ENCODE peak calls at places on chromosomes 1 and 21, in seven cellular contexts. One of them, this sample, is unnamed.

GRCh38 chr1:75519626-75520025 is 91.3 kb downstream of the SLC44A5 start:
- DNase-seq in hepatocyte: no peak
- DNase-seq in psoas muscle: no peak
- DNase-seq in heart left ventricle: no peak
- DNase-seq in thoracic aorta: no peak
- DNase-seq in right lobe of liver: no peak
- DNase-seq in tibial nerve: no peak
- DNase-seq in this sample: no peak

GRCh38 chr1:169999357-169999756 is 75.1 kb downstream of the KIFAP3 start:
- DNase-seq in heart left ventricle: no peak
- DNase-seq in right lobe of liver: no peak
- DNase-seq in tibial nerve: peak; percentile 24
- DNase-seq in thoracic aorta: no peak
- DNase-seq in hepatocyte: peak; percentile 5
- DNase-seq in psoas muscle: no peak
- DNase-seq in this sample: no peak

GRCh38 chr1:94433866-94434265 is 15.7 kb downstream of the ABCD3 start:
- DNase-seq in hepatocyte: no peak
- DNase-seq in psoas muscle: no peak
- DNase-seq in right lobe of liver: no peak
- DNase-seq in heart left ventricle: no peak
- DNase-seq in tibial nerve: no peak
- DNase-seq in thoracic aorta: no peak
- DNase-seq in this sample: no peak

GRCh38 chr1:17680335-17680734 is 74.8 kb upstream of the ACTL8 start:
- DNase-seq in hepatocyte: no peak
- DNase-seq in right lobe of liver: no peak
- DNase-seq in heart left ventricle: no peak
- DNase-seq in thoracic aorta: no peak
- DNase-seq in psoas muscle: no peak
- DNase-seq in tibial nerve: no peak
- DNase-seq in this sample: no peak

GRCh38 chr21:36845070-36845469 is 121.4 kb downstream of the HLCS start:
- DNase-seq in hepatocyte: no peak
- DNase-seq in psoas muscle: no peak
- DNase-seq in tibial nerve: no peak
- DNase-seq in heart left ventricle: no peak
- DNase-seq in thoracic aorta: no peak
- DNase-seq in right lobe of liver: no peak
- DNase-seq in this sample: no peak

GRCh38 chr1:227793948-227794812 is 21.3 kb upstream of the PRSS38 start:
- DNase-seq in hepatocyte: peak; percentile 60
- DNase-seq in heart left ventricle: peak; percentile 67
- DNase-seq in psoas muscle: peak; percentile 73
- DNase-seq in right lobe of liver: peak; percentile 48
- DNase-seq in thoracic aorta: no peak
- DNase-seq in tibial nerve: peak; percentile 42
- DNase-seq in this sample: no peak

GRCh38 chr1:42936309-42937078 is 22.2 kb downstream of the SLC2A1 start:
- DNase-seq in heart left ventricle: no peak
- DNase-seq in right lobe of liver: peak; percentile 46
- DNase-seq in tibial nerve: peak; percentile 73
- DNase-seq in hepatocyte: peak; percentile 85
- DNase-seq in thoracic aorta: no peak
- DNase-seq in psoas muscle: peak; percentile 53
- DNase-seq in this sample: no peak

GRCh38 chr1:21340230-21340564 is 49.9 kb upstream of the ECE1 start:
- DNase-seq in hepatocyte: no peak
- DNase-seq in heart left ventricle: no peak
- DNase-seq in right lobe of liver: peak; percentile 78
- DNase-seq in psoas muscle: peak; percentile 36
- DNase-seq in thoracic aorta: no peak
- DNase-seq in tibial nerve: no peak
- DNase-seq in this sample: no peak

GRCh38 chr1:41580021-41580420 is 95.5 kb upstream of the EDN2 start:
- DNase-seq in psoas muscle: no peak
- DNase-seq in tibial nerve: no peak
- DNase-seq in thoracic aorta: no peak
- DNase-seq in hepatocyte: no peak
- DNase-seq in heart left ventricle: no peak
- DNase-seq in right lobe of liver: no peak
- DNase-seq in this sample: no peak

GRCh38 chr1:231171623-231172197 is 9.9 kb downstream of the TRIM67 start:
- DNase-seq in psoas muscle: no peak
- DNase-seq in hepatocyte: no peak
- DNase-seq in thoracic aorta: no peak
- DNase-seq in heart left ventricle: no peak
- DNase-seq in tibial nerve: no peak
- DNase-seq in right lobe of liver: no peak
- DNase-seq in this sample: no peak

GRCh38 chr1:231166398-231166797 is 4.5 kb downstream of the TRIM67 start:
- DNase-seq in psoas muscle: no peak
- DNase-seq in heart left ventricle: no peak
- DNase-seq in hepatocyte: no peak
- DNase-seq in tibial nerve: no peak
- DNase-seq in thoracic aorta: no peak
- DNase-seq in right lobe of liver: no peak
- DNase-seq in this sample: no peak

GRCh38 chr1:231172411-231172810 is 10.6 kb downstream of the TRIM67 start:
- DNase-seq in right lobe of liver: no peak
- DNase-seq in tibial nerve: no peak
- DNase-seq in heart left ventricle: no peak
- DNase-seq in psoas muscle: no peak
- DNase-seq in hepatocyte: no peak
- DNase-seq in thoracic aorta: no peak
- DNase-seq in this sample: no peak

GRCh38 chr1:231165371-231165770 is 3.5 kb downstream of the TRIM67 start:
- DNase-seq in tibial nerve: no peak
- DNase-seq in thoracic aorta: no peak
- DNase-seq in psoas muscle: no peak
- DNase-seq in hepatocyte: no peak
- DNase-seq in heart left ventricle: no peak
- DNase-seq in right lobe of liver: no peak
- DNase-seq in this sample: no peak

DNA sequence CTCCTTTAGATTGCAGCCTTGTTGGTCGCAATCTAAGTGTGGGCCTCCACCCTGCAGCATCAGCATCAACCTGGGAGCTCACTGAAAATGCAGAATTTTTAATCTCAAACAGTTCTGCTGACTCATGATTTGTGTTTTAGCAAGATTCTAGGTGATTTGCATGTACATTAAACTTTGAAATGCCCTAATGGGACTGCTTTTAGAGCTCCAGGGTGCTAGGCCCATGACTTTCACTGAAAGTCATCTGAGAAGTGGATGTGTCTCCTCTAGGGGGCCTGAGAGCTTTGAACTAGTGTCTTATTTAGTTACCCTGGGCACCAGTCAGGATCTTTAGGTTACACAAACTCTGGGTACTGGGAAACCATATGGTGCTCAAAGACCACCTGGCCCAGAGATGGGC is 9.0 kb downstream of the TRIM67 start:
- DNase-seq in hepatocyte: no peak
- DNase-seq in heart left ventricle: no peak
- DNase-seq in psoas muscle: no peak
- DNase-seq in thoracic aorta: no peak
- DNase-seq in tibial nerve: no peak
- DNase-seq in right lobe of liver: no peak
- DNase-seq in this sample: no peak
- TF ChIP-seq CTCF in hepatocyte: no peak
- TF ChIP-seq CTCF in heart left ventricle: no peak
- TF ChIP-seq CTCF in psoas muscle: no peak
- TF ChIP-seq CTCF in thoracic aorta: no peak
- TF ChIP-seq CTCF in tibial nerve: no peak
- TF ChIP-seq CTCF in right lobe of liver: no peak
- TF ChIP-seq CTCF in this sample: no peak

GRCh38 chr1:10897981-10898728 is 101.7 kb upstream of the CASZ1 start:
- DNase-seq in hepatocyte: peak; percentile 21
- DNase-seq in right lobe of liver: no peak
- DNase-seq in tibial nerve: no peak
- DNase-seq in thoracic aorta: no peak
- DNase-seq in psoas muscle: no peak
- DNase-seq in heart left ventricle: no peak
- DNase-seq in this sample: no peak
- H3K27ac ChIP-seq in hepatocyte: no peak overlapping the region
- H3K27ac ChIP-seq in right lobe of liver: no peak overlapping the region
- H3K27ac ChIP-seq in tibial nerve: no peak overlapping the region
- H3K27ac ChIP-seq in thoracic aorta: no peak overlapping the region
- H3K27ac ChIP-seq in psoas muscle: no peak overlapping the region
- H3K27ac ChIP-seq in heart left ventricle: no peak overlapping the region
- H3K27ac ChIP-seq in this sample: no peak overlapping the region

GRCh38 chr1:112674986-112675727 is 698 bp downstream of the MOV10 start:
- DNase-seq in right lobe of liver: no peak
- DNase-seq in psoas muscle: peak; percentile 61
- DNase-seq in hepatocyte: peak; percentile 77
- DNase-seq in heart left ventricle: peak; percentile 63
- DNase-seq in thoracic aorta: no peak
- DNase-seq in tibial nerve: no peak
- DNase-seq in this sample: peak; percentile 16

GRCh38 chr1:112674440-112674985 is at the start of gene MOV10:
- DNase-seq in hepatocyte: peak; percentile 80
- DNase-seq in thoracic aorta: no peak
- DNase-seq in right lobe of liver: peak; percentile 79
- DNase-seq in tibial nerve: peak; percentile 52
- DNase-seq in psoas muscle: peak; percentile 75
- DNase-seq in heart left ventricle: peak; percentile 77
- DNase-seq in this sample: peak; percentile 42

GRCh38 chr1:112672009-112672408 is 2.5 kb upstream of the MOV10 start:
- DNase-seq in heart left ventricle: no peak
- DNase-seq in tibial nerve: no peak
- DNase-seq in right lobe of liver: no peak
- DNase-seq in psoas muscle: no peak
- DNase-seq in thoracic aorta: no peak
- DNase-seq in hepatocyte: no peak
- DNase-seq in this sample: no peak

GRCh38 chr1:112672842-112673241 is 1.6 kb upstream of the MOV10 start:
- DNase-seq in tibial nerve: no peak
- DNase-seq in hepatocyte: no peak
- DNase-seq in heart left ventricle: no peak
- DNase-seq in psoas muscle: no peak
- DNase-seq in thoracic aorta: no peak
- DNase-seq in right lobe of liver: no peak
- DNase-seq in this sample: no peak

DNA sequence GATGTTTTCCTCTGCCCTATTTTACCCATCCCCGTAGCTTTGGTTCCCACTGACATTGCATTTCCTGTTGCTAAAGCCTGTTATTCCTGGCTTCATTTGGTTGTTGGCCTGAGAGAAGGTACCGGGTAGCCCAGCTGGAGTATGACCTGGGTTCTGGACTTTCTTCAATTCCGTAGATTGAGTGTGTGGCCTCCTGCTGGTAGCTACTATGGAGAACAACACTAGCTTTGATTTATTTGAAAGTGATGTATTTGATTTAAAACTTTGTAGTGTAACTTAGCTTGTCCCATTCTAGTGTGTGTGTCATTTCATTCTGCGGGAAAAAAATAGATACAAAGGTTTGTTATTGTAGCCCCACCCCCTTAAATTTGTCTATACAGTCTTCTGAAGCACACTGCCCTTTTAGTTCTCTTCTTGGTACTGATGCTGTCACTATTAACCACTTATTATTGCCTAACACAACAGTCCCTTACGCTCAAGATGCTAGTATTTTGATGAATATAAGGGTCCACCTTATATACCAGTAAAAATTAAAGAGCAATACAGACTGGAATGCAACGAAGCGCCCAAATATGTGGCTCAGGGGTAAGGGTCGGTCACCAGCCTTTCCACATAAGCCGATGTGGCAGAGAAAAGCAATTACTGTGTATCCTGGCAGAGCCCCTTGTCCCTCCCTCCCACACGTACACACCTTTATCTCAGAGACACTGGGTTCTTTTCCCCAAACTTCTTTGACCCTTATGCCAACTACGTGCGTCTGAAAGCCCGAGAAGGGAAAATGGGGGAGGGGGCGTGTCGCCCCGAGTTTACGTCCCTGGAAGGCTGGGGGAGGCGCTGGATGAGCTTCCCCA is 645 bp upstream of the MOV10 start:
- DNase-seq in hepatocyte: peak; percentile 54
- DNase-seq in right lobe of liver: peak; percentile 56
- DNase-seq in heart left ventricle: no peak
- DNase-seq in thoracic aorta: no peak
- DNase-seq in psoas muscle: no peak
- DNase-seq in tibial nerve: peak; percentile 57
- DNase-seq in this sample: no peak
- TF ChIP-seq CTCF in hepatocyte: peak; percentile 48
- TF ChIP-seq CTCF in right lobe of liver: peak; percentile 40
- TF ChIP-seq CTCF in heart left ventricle: peak; percentile 27
- TF ChIP-seq CTCF in thoracic aorta: peak; percentile 54
- TF ChIP-seq CTCF in psoas muscle: peak; percentile 38
- TF ChIP-seq CTCF in tibial nerve: peak; percentile 41
- TF ChIP-seq CTCF in this sample: peak; percentile 56

GRCh38 chr21:34075760-34076159 is 2.4 kb downstream of the MRPS6 start:
- DNase-seq in heart left ventricle: no peak
- DNase-seq in thoracic aorta: no peak
- DNase-seq in psoas muscle: no peak
- DNase-seq in tibial nerve: no peak
- DNase-seq in right lobe of liver: no peak
- DNase-seq in hepatocyte: no peak
- DNase-seq in this sample: no peak

GRCh38 chr21:34073032-34073748 is at the start of the genes MRPS6 and SLC5A3:
- DNase-seq in right lobe of liver: peak; percentile 91
- DNase-seq in hepatocyte: peak; percentile 96
- DNase-seq in tibial nerve: peak; percentile 69
- DNase-seq in thoracic aorta: peak; percentile 36
- DNase-seq in heart left ventricle: peak; percentile 89
- DNase-seq in psoas muscle: peak; percentile 87
- DNase-seq in this sample: peak; percentile 63

GRCh38 chr21:34075099-34075425 is 1.7 kb downstream of the MRPS6 start:
- DNase-seq in thoracic aorta: no peak
- DNase-seq in hepatocyte: no peak
- DNase-seq in tibial nerve: no peak
- DNase-seq in psoas muscle: no peak
- DNase-seq in heart left ventricle: no peak
- DNase-seq in right lobe of liver: no peak
- DNase-seq in this sample: no peak

GRCh38 chr21:34073749-34074282 is 438 bp downstream of the MRPS6 start:
- DNase-seq in tibial nerve: no peak
- DNase-seq in hepatocyte: peak; percentile 74
- DNase-seq in thoracic aorta: no peak
- DNase-seq in right lobe of liver: no peak
- DNase-seq in heart left ventricle: peak; percentile 53
- DNase-seq in psoas muscle: peak; percentile 56
- DNase-seq in this sample: no peak

DNA sequence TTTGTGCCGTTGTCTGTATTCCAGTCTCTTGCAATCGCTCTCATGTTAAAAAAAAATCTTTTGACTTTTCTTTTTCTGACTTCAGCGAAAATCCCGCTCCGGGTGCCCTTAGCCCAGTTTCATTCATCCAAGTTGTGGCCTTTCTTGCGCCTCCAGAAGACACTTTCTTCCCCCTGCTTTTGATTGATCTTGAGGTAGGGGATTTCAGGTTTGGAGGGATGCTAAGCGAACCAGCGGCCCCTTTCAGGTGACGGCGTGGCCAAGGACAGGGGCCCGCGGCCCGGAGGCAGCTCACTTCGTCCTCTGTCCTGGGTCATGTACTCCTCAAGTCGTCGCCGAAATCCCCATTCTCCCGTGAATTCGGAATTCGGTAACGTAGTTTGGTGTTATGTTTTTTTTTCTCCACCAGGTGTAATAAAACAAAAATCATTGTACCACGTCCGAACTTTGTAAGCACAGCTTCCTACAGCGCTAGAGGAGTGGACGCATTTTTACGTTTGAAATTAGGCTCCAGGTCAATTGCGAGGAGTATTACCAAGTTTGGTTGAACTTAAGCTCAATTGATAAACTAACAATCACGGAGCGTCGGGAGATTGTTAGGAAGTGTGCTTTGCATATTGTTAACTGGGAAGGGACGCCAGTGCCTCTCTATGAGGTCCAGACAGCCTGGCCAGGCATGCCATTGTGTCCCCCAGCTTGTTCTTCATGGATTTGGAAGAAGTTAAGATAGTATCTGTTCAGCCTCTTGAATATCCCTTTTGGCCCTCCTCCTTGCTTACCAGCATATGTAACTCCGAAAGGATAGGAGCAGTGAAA is 1.1 kb downstream of the MRPS6 start:
- DNase-seq in heart left ventricle: no peak
- DNase-seq in tibial nerve: no peak
- DNase-seq in hepatocyte: peak; percentile 27
- DNase-seq in thoracic aorta: no peak
- DNase-seq in psoas muscle: no peak
- DNase-seq in right lobe of liver: no peak
- DNase-seq in this sample: no peak
- H3K27ac ChIP-seq in heart left ventricle: no peak overlapping the region
- H3K27ac ChIP-seq in tibial nerve: peak overlapping the region; percentile 90
- H3K27ac ChIP-seq in hepatocyte: peak overlapping the region; percentile 92
- H3K27ac ChIP-seq in thoracic aorta: peak overlapping the region; percentile 51
- H3K27ac ChIP-seq in psoas muscle: peak overlapping the region; percentile 70
- H3K27ac ChIP-seq in right lobe of liver: no peak overlapping the region
- H3K27ac ChIP-seq in this sample: no peak overlapping the region